ENCODE peak calls at places on chromosomes 6 and 20, in eight cellular contexts. Z is activated CD8-positive, alpha-beta T cell treated with anti-CD3 and anti-CD28 coated beads for 36 hours; T is prostate gland; G is ovary; C is HFFc6; K is tibial nerve; L is D721Med; S is PC-9. E is an unnamed sample.

GRCh38 chr20:59222982-59223610 is 59.5 kb downstream of the ZNF831 start:
- DNase-seq in Z (no peak), T (no peak), G (no peak), C (no peak), K (no peak), L (no peak), S (no peak), E (no peak)

GRCh38 chr6:129350278-129350677 is 359.7 kb downstream of the ARHGAP18 start:
- DNase-seq in Z (no peak), T (no peak), G (no peak), C (no peak), K (no peak), L (no peak), S (no peak), E (no peak)

GRCh38 chr6:52503344-52503747 is 73.5 kb downstream of the TRAM2 start:
- DNase-seq in Z (no peak), T (no peak), G (no peak), C (no peak), K (no peak), L (no peak), S (no peak), E (no peak)

GRCh38 chr6:160861824-160862223 is 129.7 kb upstream of the MAP3K4 start:
- DNase-seq in Z (no peak), T (no peak), G (no peak), C (no peak), K (no peak), L (no peak), S (no peak), E (no peak)

GRCh38 chr6:163352011-163352685 is 62.4 kb upstream of the QKI start:
- DNase-seq in Z (no peak), T (no peak), G (no peak), C (no peak), K (no peak), L (no peak), S (peak; percentile 87), E (no peak)

GRCh38 chr20:31663838-31664695 is 26.4 kb downstream of the COX4I2 start:
- DNase-seq in Z (peak; percentile 34), T (peak; percentile 88), G (no peak), C (no peak), K (no peak), L (no peak), S (no peak), E (no peak)

GRCh38 chr6:137792160-137793033 is 74.7 kb upstream of the TNFAIP3 start:
- DNase-seq in Z (peak; percentile 52), T (no peak), G (no peak), C (no peak), K (no peak), L (no peak), S (no peak), E (no peak)

GRCh38 chr20:38209054-38209675 is 44.1 kb upstream of the TGM2 start:
- DNase-seq in Z (no peak), T (no peak), G (no peak), C (no peak), K (no peak), L (no peak), S (no peak), E (no peak)

GRCh38 chr6:111712398-111712797 is 106.7 kb upstream of the TRAF3IP2 start:
- DNase-seq in Z (no peak), T (no peak), G (peak; percentile 45), C (no peak), K (no peak), L (no peak), S (peak; percentile 59), E (no peak)

GRCh38 chr6:139378882-139379341 is 4.5 kb upstream of the CITED2 start:
- DNase-seq in Z (peak; percentile 51), T (no peak), G (no peak), C (peak; percentile 40), K (no peak), L (no peak), S (peak; percentile 93), E (no peak)

GRCh38 chr20:25016471-25016870 is 23.9 kb upstream of the APMAP start:
- DNase-seq in Z (no peak), T (no peak), G (no peak), C (no peak), K (no peak), L (no peak), S (no peak), E (no peak)

GRCh38 chr6:47413752-47414516 is 63.7 kb upstream of the CD2AP start:
- DNase-seq in Z (peak; percentile 46), T (peak; percentile 51), G (peak; percentile 24), C (peak; percentile 53), K (no peak), L (peak; percentile 16), S (peak; percentile 47), E (no peak)

GRCh38 chr6:142728910-142729481 is 216.0 kb downstream of the HIVEP2 start:
- DNase-seq in Z (no peak), T (no peak), G (no peak), C (no peak), K (no peak), L (no peak), S (peak; percentile 85), E (no peak)

GRCh38 chr20:62062661-62063600 is 2.8 kb downstream of the TAF4 start:
- DNase-seq in Z (no peak), T (no peak), G (no peak), C (no peak), K (no peak), L (no peak), S (no peak), E (no peak)

GRCh38 chr20:41577129-41578009 is 40.8 kb downstream of the CHD6 start:
- DNase-seq in Z (no peak), T (no peak), G (no peak), C (no peak), K (no peak), L (no peak), S (no peak), E (no peak)

GRCh38 chr20:40056186-40056585 is 632.9 kb downstream of the MAFB start:
- DNase-seq in Z (no peak), T (no peak), G (no peak), C (no peak), K (no peak), L (no peak), S (no peak), E (no peak)

GRCh38 chr20:33465536-33466302 is 22.2 kb upstream of the SNTA1 start:
- DNase-seq in Z (no peak), T (no peak), G (no peak), C (no peak), K (no peak), L (no peak), S (no peak), E (no peak)

DNA sequence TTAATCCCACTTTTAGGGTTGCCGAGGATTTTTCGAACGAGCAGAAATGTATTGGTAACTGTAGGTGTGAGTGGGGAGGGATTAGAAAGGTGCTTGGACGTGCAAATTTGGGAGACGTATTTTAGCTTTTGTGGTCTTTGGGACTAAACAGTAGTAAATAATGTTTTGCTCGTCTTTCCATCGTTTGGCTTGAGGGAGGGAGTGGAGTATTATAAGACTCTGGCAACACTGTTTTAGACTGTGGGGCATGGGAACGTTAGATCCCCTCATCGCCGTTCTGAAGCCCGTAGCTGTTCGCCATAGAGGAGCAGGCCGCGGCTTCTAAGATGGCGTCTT is 2.8 kb downstream of the BRD2 start:
- DNase-seq in Z (no peak), T (no peak), G (no peak), C (no peak), K (no peak), L (no peak), S (no peak), E (no peak)
- TF ChIP-seq CTCF in Z (no peak), T (no peak), G (peak; percentile 26), C (no peak), K (no peak), L (no peak), S (no peak), E (no peak)

GRCh38 chr6:113120214-113120576 is 737.0 kb upstream of the MARCKS start:
- DNase-seq in Z (no peak), T (no peak), G (no peak), C (peak; percentile 95), K (no peak), L (no peak), S (peak; percentile 99), E (no peak)

GRCh38 chr6:113120577-113121285 is 736.4 kb upstream of the MARCKS start:
- DNase-seq in Z (no peak), T (no peak), G (no peak), C (peak; percentile 97), K (no peak), L (no peak), S (peak; percentile 100), E (no peak)

GRCh38 chr6:113128020-113128419 is 729.1 kb upstream of the MARCKS start:
- DNase-seq in Z (no peak), T (no peak), G (no peak), C (no peak), K (no peak), L (no peak), S (no peak), E (no peak)

GRCh38 chr6:113122060-113122459 is 735.1 kb upstream of the MARCKS start:
- DNase-seq in Z (no peak), T (no peak), G (no peak), C (peak; percentile 90), K (no peak), L (no peak), S (peak; percentile 95), E (no peak)
- TF ChIP-seq CTCF in Z (no peak), T (no peak), G (no peak), C (peak; percentile 72), K (no peak), L (no peak), S (peak; percentile 63), E (no peak)

GRCh38 chr6:6694368-6694780 is 105.9 kb downstream of the LY86 start:
- DNase-seq in Z (no peak), T (no peak), G (no peak), C (no peak), K (no peak), L (no peak), S (no peak), E (no peak)
- TF ChIP-seq CTCF in Z (no peak), T (no peak), G (no peak), C (no peak), K (no peak), L (no peak), S (no peak), E (no peak)

GRCh38 chr6:44681782-44682181 is 294.3 kb downstream of the CDC5L start:
- DNase-seq in Z (no peak), T (peak; percentile 2), G (no peak), C (no peak), K (no peak), L (no peak), S (no peak), E (no peak)
- TF ChIP-seq CTCF in Z (no peak), T (no peak), G (no peak), C (no peak), K (no peak), L (no peak), S (no peak), E (no peak)

GRCh38 chr6:7991992-7992815 is 72.0 kb downstream of the BLOC1S5 start:
- DNase-seq in Z (no peak), T (no peak), G (peak; percentile 28), C (peak; percentile 87), K (peak; percentile 7), L (no peak), S (peak; percentile 51), E (no peak)
- TF ChIP-seq CTCF in Z (peak; percentile 29), T (peak; percentile 40), G (peak; percentile 32), C (peak; percentile 74), K (peak; percentile 31), L (peak; percentile 34), S (peak; percentile 63), E (peak; percentile 18)

E was measured in thoracic aorta.